ENCODE peak calls at places on chromosomes 12 and 14, in eight cellular contexts. R is ovary, G is IMR-90, I is adrenal gland, O is colonic mucosa, P is ascending aorta, D is kidney, F is DND-41. N is an unnamed sample.

GRCh38 chr14:23984891-23985607 is 3.7 kb upstream of the DHRS4L2 start:
- DNase-seq in R (no peak), G (peak; percentile 86), I (peak; percentile 60), O (no peak), P (no peak), D (no peak), F (peak; percentile 35), N (no peak)

GRCh38 chr14:91138511-91139359 is 24.9 kb downstream of the DGLUCY start:
- DNase-seq in R (no peak), G (no peak), I (peak; percentile 30), O (peak; percentile 40), P (no peak), D (no peak), F (peak; percentile 46), N (no peak)

GRCh38 chr14:97776890-97777564 is 979.8 kb downstream of the VRK1 start:
- DNase-seq in R (no peak), G (no peak), I (no peak), O (no peak), P (no peak), D (no peak), F (peak; percentile 97), N (no peak)

GRCh38 chr12:48779869-48780268 is 9.0 kb downstream of the ADCY6 start:
- DNase-seq in R (peak; percentile 74), G (peak; percentile 62), I (peak; percentile 49), O (no peak), P (peak; percentile 94), D (peak; percentile 86), F (no peak), N (no peak)

GRCh38 chr12:124392271-124392990 is 97.5 kb downstream of the RFLNA start:
- DNase-seq in R (peak; percentile 53), G (peak; percentile 45), I (peak; percentile 58), O (peak; percentile 43), P (peak; percentile 82), D (peak; percentile 83), F (no peak), N (peak; percentile 41)

GRCh38 chr12:53499261-53500118 is at the start of gene MAP3K12:
- DNase-seq in R (peak; percentile 84), G (peak; percentile 47), I (peak; percentile 70), O (peak; percentile 69), P (peak; percentile 83), D (peak; percentile 95), F (peak; percentile 74), N (peak; percentile 65)

GRCh38 chr12:98320026-98320425 is 195.4 kb upstream of the TMPO start:
- DNase-seq in R (no peak), G (peak; percentile 6), I (no peak), O (no peak), P (no peak), D (no peak), F (no peak), N (no peak)

GRCh38 chr14:103546651-103547454 is 15.6 kb downstream of the BAG5 start:
- DNase-seq in R (peak; percentile 83), G (no peak), I (peak; percentile 79), O (peak; percentile 83), P (no peak), D (peak; percentile 89), F (peak; percentile 70), N (peak; percentile 67)

GRCh38 chr12:108338915-108339657 is at the start of gene CMKLR1:
- DNase-seq in R (peak; percentile 25), G (no peak), I (peak; percentile 29), O (peak; percentile 22), P (peak; percentile 83), D (peak; percentile 81), F (peak; percentile 7), N (peak; percentile 60)

GRCh38 chr14:61510736-61511557 is 184.4 kb upstream of the HIF1A start:
- DNase-seq in R (no peak), G (no peak), I (no peak), O (peak; percentile 65), P (no peak), D (no peak), F (no peak), N (no peak)

GRCh38 chr12:47741340-47741703 is 16.0 kb upstream of the ENDOU start:
- DNase-seq in R (peak; percentile 78), G (no peak), I (peak; percentile 78), O (peak; percentile 81), P (peak; percentile 86), D (peak; percentile 93), F (peak; percentile 93), N (peak; percentile 55)

GRCh38 chr12:91140660-91141045 is 29.4 kb upstream of the LUM start:
- DNase-seq in R (no peak), G (peak; percentile 74), I (no peak), O (no peak), P (no peak), D (no peak), F (no peak), N (no peak)

GRCh38 chr12:15662983-15663659 is 126.1 kb downstream of the EPS8 start:
- DNase-seq in R (no peak), G (peak; percentile 49), I (no peak), O (no peak), P (no peak), D (no peak), F (no peak), N (no peak)

GRCh38 chr12:49232940-49233841 is 31.7 kb upstream of the TUBA1C start:
- DNase-seq in R (peak; percentile 62), G (peak; percentile 56), I (peak; percentile 83), O (peak; percentile 33), P (peak; percentile 76), D (peak; percentile 86), F (no peak), N (no peak)

GRCh38 chr12:81888341-81888740 is 129.2 kb upstream of the PPFIA2 start:
- DNase-seq in R (no peak), G (no peak), I (no peak), O (no peak), P (no peak), D (no peak), F (no peak), N (no peak)

DNA sequence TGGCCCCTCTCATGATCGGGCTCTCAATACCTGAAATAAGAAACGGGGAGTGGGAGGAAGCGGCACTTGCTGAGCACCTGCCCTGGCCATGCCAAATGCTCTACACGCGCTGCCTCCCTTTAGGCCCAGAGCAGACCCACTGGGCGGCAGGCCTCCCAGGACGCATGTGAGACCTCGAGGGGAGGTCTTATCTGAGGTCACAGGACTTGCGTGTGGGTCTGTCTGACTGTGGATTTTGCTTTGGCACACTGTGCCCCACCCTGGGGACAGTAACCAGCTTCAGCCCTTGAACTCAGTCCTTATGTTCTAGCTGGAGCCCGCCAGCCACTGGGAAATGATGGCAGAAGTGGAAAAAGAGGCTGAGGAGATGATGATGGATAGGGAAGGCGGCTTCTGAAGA is 91.8 kb downstream of the RBM19 start:
- DNase-seq in R (no peak), G (no peak), I (no peak), O (no peak), P (no peak), D (no peak), F (no peak), N (no peak)
- TF ChIP-seq CTCF in R (no peak), G (no peak), I (no peak), O (no peak), P (no peak), D (no peak), F (no peak), N (no peak)

DNA sequence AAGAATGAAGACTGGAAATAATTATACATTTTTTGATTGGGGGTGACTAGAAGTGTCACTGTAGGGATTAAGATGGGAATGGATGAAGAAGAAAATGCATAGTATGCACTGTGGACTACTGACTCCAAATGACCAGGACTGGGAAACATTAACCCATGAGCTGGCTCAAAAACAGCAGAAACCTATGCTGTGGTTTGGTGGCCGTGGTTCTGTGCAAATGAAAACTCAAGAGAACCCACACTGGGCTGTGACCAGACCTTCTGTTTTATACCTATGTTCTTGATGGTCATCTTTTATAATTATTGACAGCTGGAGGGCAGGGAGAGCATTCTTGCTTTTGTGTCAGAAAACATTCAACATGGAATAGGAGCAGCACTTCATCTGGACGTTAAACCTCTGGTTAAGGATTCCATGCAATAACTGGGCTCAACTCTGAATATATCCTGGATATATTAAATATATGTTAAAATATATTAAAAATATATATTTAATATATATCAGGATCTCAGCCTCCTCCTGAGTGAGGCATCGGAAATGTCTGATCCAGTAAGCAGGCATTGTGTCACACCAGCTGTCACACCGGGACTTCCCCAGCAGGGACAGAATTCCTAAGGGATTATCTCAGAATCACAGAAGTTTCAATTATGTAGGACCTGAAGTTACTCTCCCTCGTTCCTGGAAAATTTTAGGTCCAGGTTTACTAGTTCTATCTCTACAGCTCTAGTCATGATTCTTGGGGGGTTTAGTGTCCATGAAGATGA is 48.5 kb downstream of the BBS10 start:
- DNase-seq in R (no peak), G (no peak), I (no peak), O (no peak), P (no peak), D (no peak), F (no peak), N (no peak)
- H3K4me3 ChIP-seq in R (no peak overlapping the region), G (no peak overlapping the region), I (no peak overlapping the region), O (no peak overlapping the region), P (no peak overlapping the region), D (no peak overlapping the region), F (no peak overlapping the region), N (no peak overlapping the region)

DNA sequence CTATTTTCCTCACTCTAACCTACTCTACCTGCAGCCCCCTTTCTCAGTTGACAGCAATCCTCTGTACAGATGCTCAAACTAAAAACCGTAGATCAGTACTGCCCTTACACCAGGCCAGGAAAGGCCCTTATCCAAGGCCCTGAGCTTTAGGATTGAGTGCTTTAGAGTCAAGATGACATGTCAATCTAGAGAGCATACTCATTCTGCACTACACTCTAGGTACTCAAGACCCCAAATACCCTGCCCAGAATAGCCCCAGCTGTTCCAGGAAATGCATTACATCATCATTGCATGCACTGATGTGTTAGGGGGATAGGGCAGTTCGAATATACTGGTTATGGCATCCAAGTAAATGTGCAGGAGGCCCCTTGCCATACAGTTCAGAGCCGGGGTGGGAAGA is 3.5 kb upstream of the PHLDA1 start:
- DNase-seq in R (no peak), G (no peak), I (no peak), O (no peak), P (no peak), D (no peak), F (no peak), N (no peak)
- TF ChIP-seq CTCF in R (no peak), G (no peak), I (no peak), O (no peak), P (no peak), D (no peak), F (no peak), N (no peak)

GRCh38 chr12:32679091-32679909 is at the start of gene DNM1L:
- DNase-seq in R (peak; percentile 94), G (peak; percentile 96), I (peak; percentile 96), O (peak; percentile 95), P (peak; percentile 97), D (peak; percentile 97), F (peak; percentile 93), N (peak; percentile 93)

GRCh38 chr12:32681272-32681671 is 2.2 kb downstream of the DNM1L start:
- DNase-seq in R (no peak), G (no peak), I (no peak), O (no peak), P (no peak), D (no peak), F (no peak), N (no peak)

GRCh38 chr12:32679910-32680217 is 763 bp downstream of the DNM1L start:
- DNase-seq in R (no peak), G (no peak), I (no peak), O (no peak), P (no peak), D (no peak), F (no peak), N (no peak)

GRCh38 chr12:32686340-32686739 is 7.2 kb downstream of the DNM1L start:
- DNase-seq in R (no peak), G (no peak), I (no peak), O (no peak), P (no peak), D (no peak), F (no peak), N (no peak)

GRCh38 chr12:32680787-32681186 is 1.7 kb downstream of the DNM1L start:
- DNase-seq in R (no peak), G (no peak), I (no peak), O (no peak), P (no peak), D (no peak), F (no peak), N (no peak)
- H3K4me3 ChIP-seq in R (peak overlapping the region; percentile 99), G (peak overlapping the region; percentile 87), I (no peak overlapping the region), O (no peak overlapping the region), P (peak overlapping the region; percentile 82), D (peak overlapping the region; percentile 21), F (peak overlapping the region; percentile 96), N (peak overlapping the region; percentile 98)

N was measured in GM06990.